ENCODE peak calls at places on chromosomes 3 and 15, in seven cellular contexts. Q is amniotic stem cell; L is progenitor cell of endocrine pancreas; D is activated CD8-positive, alpha-beta memory T cell treated with anti-CD3 and anti-CD28 coated beads for 24 hours; Y is ovary; N is stimulated activated CD4-positive, alpha-beta T cell treated with anti-CD3 and anti-CD28 coated beads, Interleukin-1b, Interleukin-23, amount 100 ng/mL, for 24 hours; V is Calu3. R is an unnamed sample.

GRCh38 chr15:100140527-100141303 is 201.1 kb downstream of the ADAMTS17 start:
- DNase-seq in L (no peak), D (no peak), N (no peak), Q (no peak), Y (no peak), V (no peak), R (no peak)

GRCh38 chr3:35946857-35947514 is 307.7 kb downstream of the ARPP21 start:
- DNase-seq in L (no peak), N (no peak), V (no peak), Q (no peak), Y (no peak), D (no peak), R (no peak)

GRCh38 chr15:70284438-70285214 is 186.9 kb upstream of the TLE3 start:
- DNase-seq in D (peak), Q (no peak), N (no peak), V (no peak), L (no peak), Y (no peak), R (no peak)

GRCh38 chr15:25056484-25057429 is 102.0 kb downstream of the SNRPN start:
- DNase-seq in D (peak), V (no peak), L (peak), Y (no peak), Q (no peak), N (no peak), R (peak)

GRCh38 chr3:134663646-134664456 is 13.0 kb upstream of the KY start:
- DNase-seq in Q (no peak), D (no peak), L (no peak), V (no peak), Y (no peak), N (no peak), R (no peak)

GRCh38 chr15:76905855-76906254 is 715 bp upstream of the SCAPER start:
- DNase-seq in N (no peak), L (no peak), D (no peak), V (no peak), Y (peak), Q (no peak), R (no peak)

GRCh38 chr15:63971427-63971805 is 74.9 kb downstream of the DAPK2 start:
- DNase-seq in Q (no peak), N (no peak), V (no peak), L (no peak), D (peak), Y (no peak), R (no peak)

GRCh38 chr3:63798873-63799272 is 20.2 kb upstream of the C3orf49 start:
- DNase-seq in N (no peak), Y (no peak), D (no peak), L (no peak), V (no peak), Q (no peak), R (no peak)

GRCh38 chr3:72100062-72100511 is 315.1 kb upstream of the PROK2 start:
- DNase-seq in V (no peak), Y (peak), L (no peak), Q (no peak), N (no peak), D (no peak), R (no peak)

GRCh38 chr3:98884675-98885371 is 16.7 kb downstream of the DCBLD2 start:
- DNase-seq in N (no peak), Q (no peak), D (no peak), V (no peak), Y (no peak), L (no peak), R (no peak)

GRCh38 chr3:70703305-70704102 is 391.1 kb upstream of the MDFIC2 start:
- DNase-seq in L (no peak), N (no peak), Q (no peak), V (no peak), Y (no peak), D (no peak), R (no peak)

GRCh38 chr15:84982301-84982920 is 755 bp downstream of the PDE8A start:
- DNase-seq in L (no peak), V (peak), Q (no peak), N (peak), D (peak), Y (peak), R (peak)

GRCh38 chr3:71144525-71145253 is 438.8 kb downstream of the FOXP1 start:
- DNase-seq in V (no peak), Y (no peak), D (no peak), N (no peak), Q (no peak), L (no peak), R (no peak)

GRCh38 chr3:101828289-101828688 is 21.0 kb upstream of the NFKBIZ start:
- DNase-seq in Q (no peak), Y (no peak), V (no peak), N (no peak), L (no peak), D (no peak), R (no peak)

GRCh38 chr15:99139276-99139675 is 34.4 kb downstream of the SYNM start:
- DNase-seq in Q (no peak), V (no peak), D (no peak), N (no peak), Y (no peak), L (no peak), R (no peak)

GRCh38 chr3:4864503-4864902 is 114.7 kb upstream of the BHLHE40 start:
- DNase-seq in Y (no peak), Q (no peak), N (no peak), D (no peak), V (no peak), L (no peak), R (no peak)

GRCh38 chr3:99909714-99910508 is 92.2 kb downstream of the CMSS1 start:
- DNase-seq in V (no peak), N (no peak), L (no peak), Q (no peak), Y (no peak), D (no peak), R (no peak)

GRCh38 chr3:133408366-133408765 is 8.5 kb downstream of the BFSP2 start:
- DNase-seq in D (no peak), V (no peak), Q (no peak), N (no peak), L (no peak), Y (no peak), R (no peak)

GRCh38 chr15:42741710-42742109 is 4.8 kb upstream of the CDAN1 start:
- DNase-seq in N (no peak), V (no peak), Y (no peak), D (no peak), L (no peak), Q (no peak), R (no peak)

GRCh38 chr3:152235709-152236298 is 32.9 kb upstream of the MBNL1 start:
- DNase-seq in L (no peak), D (no peak), V (no peak), Q (no peak), Y (no peak), N (no peak), R (no peak)

GRCh38 chr3:29291982-29292363 is 11.1 kb downstream of the RBMS3 start:
- DNase-seq in Y (no peak), V (no peak), N (no peak), Q (no peak), L (no peak), D (no peak), R (no peak)

GRCh38 chr15:74545061-74545460 is 4.0 kb downstream of the ARID3B start:
- DNase-seq in D (no peak), Q (no peak), N (no peak), Y (no peak), V (no peak), L (no peak), R (no peak)

R was measured in ecto neural progenitor cell.